ENCODE peak calls at places on chromosomes 1 and 21, in ten cellular contexts. One of them, this sample, is unnamed.

GRCh38 chr1:32786856-32787255 is 30.3 kb downstream of the YARS1 start:
- DNase-seq in HCT116: no peak
- DNase-seq in BE2C: no peak
- DNase-seq in IMR-90: no peak
- DNase-seq in AG09309: no peak
- DNase-seq in kidney: no peak
- DNase-seq in adrenal gland: no peak
- DNase-seq in spleen: no peak
- DNase-seq in psoas muscle: no peak
- DNase-seq in AG10803: peak; percentile 33
- DNase-seq in this sample: no peak

GRCh38 chr21:41143596-41144325 is 24.2 kb upstream of the BACE2 start:
- DNase-seq in HCT116: no peak
- DNase-seq in BE2C: no peak
- DNase-seq in IMR-90: no peak
- DNase-seq in AG09309: no peak
- DNase-seq in kidney: no peak
- DNase-seq in adrenal gland: no peak
- DNase-seq in spleen: no peak
- DNase-seq in psoas muscle: no peak
- DNase-seq in AG10803: no peak
- DNase-seq in this sample: no peak

GRCh38 chr1:118101445-118101844 is 83.6 kb downstream of the SPAG17 start:
- DNase-seq in HCT116: no peak
- DNase-seq in BE2C: no peak
- DNase-seq in IMR-90: no peak
- DNase-seq in AG09309: peak; percentile 84
- DNase-seq in kidney: no peak
- DNase-seq in adrenal gland: no peak
- DNase-seq in spleen: no peak
- DNase-seq in psoas muscle: no peak
- DNase-seq in AG10803: peak; percentile 61
- DNase-seq in this sample: no peak

GRCh38 chr1:207056673-207057072 is 3.6 kb downstream of the PFKFB2 start:
- DNase-seq in HCT116: no peak
- DNase-seq in BE2C: no peak
- DNase-seq in IMR-90: no peak
- DNase-seq in AG09309: no peak
- DNase-seq in kidney: no peak
- DNase-seq in adrenal gland: no peak
- DNase-seq in spleen: no peak
- DNase-seq in psoas muscle: no peak
- DNase-seq in AG10803: no peak
- DNase-seq in this sample: no peak

GRCh38 chr1:111392460-111392945 is 35.0 kb downstream of the OVGP1 start:
- DNase-seq in HCT116: no peak
- DNase-seq in BE2C: no peak
- DNase-seq in IMR-90: no peak
- DNase-seq in AG09309: no peak
- DNase-seq in kidney: no peak
- DNase-seq in adrenal gland: no peak
- DNase-seq in spleen: no peak
- DNase-seq in psoas muscle: no peak
- DNase-seq in AG10803: no peak
- DNase-seq in this sample: no peak

GRCh38 chr1:76229279-76229977 is 154.9 kb downstream of the ST6GALNAC3 start:
- DNase-seq in HCT116: no peak
- DNase-seq in BE2C: no peak
- DNase-seq in IMR-90: no peak
- DNase-seq in AG09309: no peak
- DNase-seq in kidney: no peak
- DNase-seq in adrenal gland: no peak
- DNase-seq in spleen: no peak
- DNase-seq in psoas muscle: no peak
- DNase-seq in AG10803: no peak
- DNase-seq in this sample: no peak

GRCh38 chr1:168019407-168019806 is 82.5 kb upstream of the MPC2 start:
- DNase-seq in HCT116: no peak
- DNase-seq in BE2C: no peak
- DNase-seq in IMR-90: no peak
- DNase-seq in AG09309: no peak
- DNase-seq in kidney: peak; percentile 35
- DNase-seq in adrenal gland: no peak
- DNase-seq in spleen: no peak
- DNase-seq in psoas muscle: no peak
- DNase-seq in AG10803: no peak
- DNase-seq in this sample: no peak

GRCh38 chr1:216832192-216832591 is 109.0 kb upstream of the ESRRG start:
- DNase-seq in HCT116: no peak
- DNase-seq in BE2C: no peak
- DNase-seq in IMR-90: no peak
- DNase-seq in AG09309: no peak
- DNase-seq in kidney: no peak
- DNase-seq in adrenal gland: no peak
- DNase-seq in spleen: no peak
- DNase-seq in psoas muscle: no peak
- DNase-seq in AG10803: no peak
- DNase-seq in this sample: no peak

GRCh38 chr1:202968895-202969295 is 1.8 kb upstream of the CYB5R1 start:
- DNase-seq in HCT116: peak; percentile 68
- DNase-seq in BE2C: peak; percentile 53
- DNase-seq in IMR-90: peak; percentile 65
- DNase-seq in AG09309: peak; percentile 29
- DNase-seq in kidney: no peak
- DNase-seq in adrenal gland: peak; percentile 42
- DNase-seq in spleen: peak; percentile 80
- DNase-seq in psoas muscle: peak; percentile 26
- DNase-seq in AG10803: peak; percentile 65
- DNase-seq in this sample: peak; percentile 55
- TF ChIP-seq CTCF in HCT116: peak; percentile 93
- TF ChIP-seq CTCF in BE2C: peak; percentile 88
- TF ChIP-seq CTCF in IMR-90: peak; percentile 62
- TF ChIP-seq CTCF in AG09309: peak; percentile 89
- TF ChIP-seq CTCF in kidney: peak; percentile 71
- TF ChIP-seq CTCF in adrenal gland: no peak
- TF ChIP-seq CTCF in spleen: peak; percentile 70
- TF ChIP-seq CTCF in psoas muscle: peak; percentile 58
- TF ChIP-seq CTCF in AG10803: peak; percentile 92
- TF ChIP-seq CTCF in this sample: peak; percentile 84

DNA sequence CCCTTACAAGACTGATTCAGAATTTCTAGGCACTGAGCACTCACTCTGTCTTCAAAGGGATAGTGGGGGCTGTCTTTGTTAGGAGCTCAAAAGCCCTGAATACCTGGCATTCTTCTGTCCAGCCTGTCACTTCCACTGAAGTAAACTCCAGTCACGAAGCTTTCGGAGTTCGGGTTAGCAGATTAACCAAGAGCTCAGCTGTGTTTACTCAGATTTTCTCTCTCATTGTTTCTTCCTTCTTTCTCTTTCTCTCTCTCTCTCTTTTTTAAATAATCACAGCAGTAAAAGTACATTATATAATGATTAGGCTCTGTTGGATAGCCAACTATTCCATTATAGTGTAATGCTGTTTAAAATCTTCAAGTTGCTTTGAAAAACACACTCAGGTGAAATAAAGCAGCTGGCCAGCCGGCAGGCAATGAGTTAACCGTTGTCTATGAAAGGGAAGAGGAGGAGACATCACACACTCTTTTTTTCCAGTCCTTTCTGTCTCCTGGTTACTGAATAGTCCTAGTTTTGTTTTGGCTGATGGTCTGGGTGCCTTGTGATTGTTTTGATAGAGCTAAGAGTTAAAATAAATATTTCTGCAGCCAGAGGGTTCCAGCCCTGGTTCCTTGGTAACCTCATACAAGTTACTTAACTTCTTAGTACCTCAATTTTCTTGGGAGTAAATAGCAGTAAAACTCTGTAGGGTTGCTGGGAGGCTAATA is 89.8 kb downstream of the ADSS2 start:
- DNase-seq in HCT116: no peak
- DNase-seq in BE2C: no peak
- DNase-seq in IMR-90: peak; percentile 86
- DNase-seq in AG09309: no peak
- DNase-seq in kidney: no peak
- DNase-seq in adrenal gland: no peak
- DNase-seq in spleen: no peak
- DNase-seq in psoas muscle: no peak
- DNase-seq in AG10803: peak; percentile 77
- DNase-seq in this sample: no peak
- H3K4me3 ChIP-seq in HCT116: no peak overlapping the region
- H3K4me3 ChIP-seq in BE2C: no peak overlapping the region
- H3K4me3 ChIP-seq in IMR-90: peak overlapping the region; percentile 34
- H3K4me3 ChIP-seq in AG09309: no peak overlapping the region
- H3K4me3 ChIP-seq in kidney: peak overlapping the region; percentile 32
- H3K4me3 ChIP-seq in adrenal gland: no peak overlapping the region
- H3K4me3 ChIP-seq in spleen: no peak overlapping the region
- H3K4me3 ChIP-seq in psoas muscle: no peak overlapping the region
- H3K4me3 ChIP-seq in AG10803: peak overlapping the region; percentile 17
- H3K4me3 ChIP-seq in this sample: peak overlapping the region; percentile 34

DNA sequence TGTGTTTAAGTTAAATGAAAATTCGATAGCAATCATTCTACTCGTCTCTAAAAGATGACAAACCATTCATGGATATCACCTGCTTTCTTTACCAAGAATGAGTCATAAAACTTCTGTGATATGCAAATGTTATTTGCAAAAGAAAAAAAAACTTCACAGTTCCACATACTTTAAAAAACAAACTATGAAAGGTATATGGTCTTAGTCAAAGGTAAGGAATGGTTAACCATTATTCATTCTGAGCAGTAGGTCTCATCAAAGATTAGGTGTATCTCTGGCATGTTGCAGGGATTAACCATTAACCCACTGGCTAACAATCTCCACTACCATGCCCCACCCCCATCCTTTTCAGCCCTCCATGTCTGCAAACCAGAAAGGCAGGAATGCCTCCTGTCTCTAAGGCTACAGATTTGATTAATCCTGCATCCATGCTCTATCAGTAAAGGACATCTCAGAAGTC is 44.4 kb downstream of the PTPN14 start:
- DNase-seq in HCT116: peak; percentile 39
- DNase-seq in BE2C: no peak
- DNase-seq in IMR-90: no peak
- DNase-seq in AG09309: no peak
- DNase-seq in kidney: no peak
- DNase-seq in adrenal gland: no peak
- DNase-seq in spleen: no peak
- DNase-seq in psoas muscle: no peak
- DNase-seq in AG10803: no peak
- DNase-seq in this sample: no peak
- TF ChIP-seq CTCF in HCT116: no peak
- TF ChIP-seq CTCF in BE2C: no peak
- TF ChIP-seq CTCF in IMR-90: no peak
- TF ChIP-seq CTCF in AG09309: no peak
- TF ChIP-seq CTCF in kidney: no peak
- TF ChIP-seq CTCF in adrenal gland: no peak
- TF ChIP-seq CTCF in spleen: no peak
- TF ChIP-seq CTCF in psoas muscle: no peak
- TF ChIP-seq CTCF in AG10803: no peak
- TF ChIP-seq CTCF in this sample: no peak

GRCh38 chr1:10938741-10939417 is 73.6 kb upstream of the TARDBP start:
- DNase-seq in HCT116: no peak
- DNase-seq in BE2C: no peak
- DNase-seq in IMR-90: no peak
- DNase-seq in AG09309: no peak
- DNase-seq in kidney: no peak
- DNase-seq in adrenal gland: no peak
- DNase-seq in spleen: no peak
- DNase-seq in psoas muscle: no peak
- DNase-seq in AG10803: no peak
- DNase-seq in this sample: no peak

GRCh38 chr1:10941891-10942541 is 70.4 kb upstream of the TARDBP start:
- DNase-seq in HCT116: no peak
- DNase-seq in BE2C: peak; percentile 74
- DNase-seq in IMR-90: no peak
- DNase-seq in AG09309: peak; percentile 33
- DNase-seq in kidney: no peak
- DNase-seq in adrenal gland: peak; percentile 58
- DNase-seq in spleen: no peak
- DNase-seq in psoas muscle: peak; percentile 65
- DNase-seq in AG10803: peak; percentile 57
- DNase-seq in this sample: no peak

GRCh38 chr1:10940838-10941237 is 71.6 kb upstream of the TARDBP start:
- DNase-seq in HCT116: no peak
- DNase-seq in BE2C: no peak
- DNase-seq in IMR-90: no peak
- DNase-seq in AG09309: no peak
- DNase-seq in kidney: no peak
- DNase-seq in adrenal gland: no peak
- DNase-seq in spleen: no peak
- DNase-seq in psoas muscle: no peak
- DNase-seq in AG10803: no peak
- DNase-seq in this sample: no peak

GRCh38 chr1:10939654-10940450 is 72.6 kb upstream of the TARDBP start:
- DNase-seq in HCT116: no peak
- DNase-seq in BE2C: no peak
- DNase-seq in IMR-90: peak; percentile 5
- DNase-seq in AG09309: no peak
- DNase-seq in kidney: no peak
- DNase-seq in adrenal gland: no peak
- DNase-seq in spleen: no peak
- DNase-seq in psoas muscle: no peak
- DNase-seq in AG10803: peak; percentile 5
- DNase-seq in this sample: peak; percentile 38

DNA sequence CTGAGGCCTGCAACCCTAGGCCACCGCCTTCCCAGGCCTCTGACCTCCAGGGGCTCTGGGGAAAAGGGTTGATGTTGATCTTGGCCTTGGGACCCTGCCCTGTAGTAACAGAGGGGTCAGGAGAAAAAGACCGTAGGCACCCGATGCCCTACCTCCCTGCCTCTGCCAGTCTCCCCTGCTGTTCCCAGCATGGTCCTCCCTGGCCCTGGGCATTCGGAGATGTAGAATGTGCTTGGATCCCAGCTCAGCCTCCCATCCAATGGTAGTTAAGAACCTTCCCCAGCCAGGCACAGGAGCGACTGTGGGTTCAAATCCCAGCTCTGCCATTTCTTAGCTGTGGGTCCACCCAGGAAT is 72.0 kb upstream of the TARDBP start:
- DNase-seq in HCT116: no peak
- DNase-seq in BE2C: no peak
- DNase-seq in IMR-90: no peak
- DNase-seq in AG09309: no peak
- DNase-seq in kidney: no peak
- DNase-seq in adrenal gland: no peak
- DNase-seq in spleen: no peak
- DNase-seq in psoas muscle: no peak
- DNase-seq in AG10803: no peak
- DNase-seq in this sample: no peak
- H3K4me3 ChIP-seq in HCT116: no peak overlapping the region
- H3K4me3 ChIP-seq in BE2C: no peak overlapping the region
- H3K4me3 ChIP-seq in IMR-90: no peak overlapping the region
- H3K4me3 ChIP-seq in AG09309: no peak overlapping the region
- H3K4me3 ChIP-seq in kidney: no peak overlapping the region
- H3K4me3 ChIP-seq in adrenal gland: no peak overlapping the region
- H3K4me3 ChIP-seq in spleen: no peak overlapping the region
- H3K4me3 ChIP-seq in psoas muscle: no peak overlapping the region
- H3K4me3 ChIP-seq in AG10803: no peak overlapping the region
- H3K4me3 ChIP-seq in this sample: no peak overlapping the region

GRCh38 chr1:233182587-233182986 is 112.9 kb downstream of the PCNX2 start:
- DNase-seq in HCT116: no peak
- DNase-seq in BE2C: no peak
- DNase-seq in IMR-90: no peak
- DNase-seq in AG09309: no peak
- DNase-seq in kidney: no peak
- DNase-seq in adrenal gland: no peak
- DNase-seq in spleen: no peak
- DNase-seq in psoas muscle: no peak
- DNase-seq in AG10803: no peak
- DNase-seq in this sample: no peak
- TF ChIP-seq CTCF in HCT116: no peak
- TF ChIP-seq CTCF in BE2C: no peak
- TF ChIP-seq CTCF in IMR-90: no peak
- TF ChIP-seq CTCF in AG09309: no peak
- TF ChIP-seq CTCF in kidney: no peak
- TF ChIP-seq CTCF in adrenal gland: no peak
- TF ChIP-seq CTCF in spleen: no peak
- TF ChIP-seq CTCF in psoas muscle: no peak
- TF ChIP-seq CTCF in AG10803: no peak
- TF ChIP-seq CTCF in this sample: no peak